ENCODE peak calls at places on chromosomes 4 and X, in six cellular contexts. O, C, D, T, N and Y are unnamed samples.

GRCh38 chrX:40061871-40062524 is 35.8 kb downstream of the BCOR start:
- DNase-seq in O (no peak), C (no peak), D (no peak), T (no peak), N (peak; percentile 80), Y (no peak)

GRCh38 chr4:168411318-168412150 is 68.8 kb downstream of the DDX60L start:
- DNase-seq in O (no peak), C (no peak), D (no peak), T (no peak), N (no peak), Y (no peak)

GRCh38 chr4:99723555-99724450 is 66.2 kb upstream of the C4orf54 start:
- DNase-seq in O (peak; percentile 12), C (no peak), D (peak; percentile 31), T (peak; percentile 73), N (no peak), Y (peak; percentile 68)

GRCh38 chr4:38007645-38008044 is 47.4 kb downstream of the PTTG2 start:
- DNase-seq in O (no peak), C (no peak), D (no peak), T (no peak), N (no peak), Y (no peak)

GRCh38 chr4:8739820-8740665 is 131.6 kb downstream of the HMX1 start:
- DNase-seq in O (no peak), C (no peak), D (no peak), T (no peak), N (no peak), Y (no peak)

GRCh38 chr4:101711590-101712255 is 78.8 kb upstream of the BANK1 start:
- DNase-seq in O (no peak), C (no peak), D (no peak), T (no peak), N (no peak), Y (no peak)

GRCh38 chr4:110490109-110490508 is 14.2 kb downstream of the ENPEP start:
- DNase-seq in O (no peak), C (no peak), D (no peak), T (no peak), N (no peak), Y (no peak)

GRCh38 chr4:78481180-78481579 is 70.4 kb upstream of the ANXA3 start:
- DNase-seq in O (no peak), C (no peak), D (no peak), T (no peak), N (no peak), Y (no peak)

GRCh38 chrX:96576358-96576757 is 108.3 kb upstream of the DIAPH2 start:
- DNase-seq in O (no peak), C (no peak), D (no peak), T (no peak), N (no peak), Y (no peak)

GRCh38 chrX:83516597-83516996 is 8.5 kb downstream of the POU3F4 start:
- DNase-seq in O (no peak), C (no peak), D (no peak), T (no peak), N (no peak), Y (no peak)

GRCh38 chrX:66677430-66677829 is 38.6 kb upstream of the EDA2R start:
- DNase-seq in O (no peak), C (no peak), D (no peak), T (no peak), N (no peak), Y (no peak)

GRCh38 chr4:118740869-118741268 is 55.7 kb downstream of the METTL14 start:
- DNase-seq in O (no peak), C (peak; percentile 8), D (no peak), T (no peak), N (no peak), Y (no peak)

GRCh38 chr4:96352051-96352517 is 512.2 kb downstream of the PDHA2 start:
- DNase-seq in O (no peak), C (no peak), D (peak; percentile 36), T (no peak), N (peak; percentile 4), Y (no peak)